ENCODE peak calls at places on chromosomes 13 and 19, in eight cellular contexts. R, T, X, K, O, B, Z and U are unnamed samples.

GRCh38 chr13:80010286-80010831 is 330.6 kb downstream of the SPRY2 start:
- DNase-seq in R (no peak), T (no peak), X (no peak), K (no peak), O (no peak), B (no peak), Z (no peak), U (no peak)

GRCh38 chr19:49889687-49890348 is 6.9 kb downstream of the IL4I1 start:
- DNase-seq in R (peak), T (peak), X (peak), K (peak), O (peak), B (no peak), Z (peak), U (peak)

GRCh38 chr13:94390881-94391280 is 88.6 kb downstream of the DCT start:
- DNase-seq in R (no peak), T (no peak), X (no peak), K (no peak), O (no peak), B (no peak), Z (no peak), U (no peak)

GRCh38 chr19:38389101-38389925 is 816 bp downstream of the SPRED3 start:
- DNase-seq in R (no peak), T (no peak), X (no peak), K (no peak), O (no peak), B (no peak), Z (no peak), U (peak)

GRCh38 chr19:10074153-10074552 is 12.0 kb upstream of the SHFL start:
- DNase-seq in R (peak), T (no peak), X (no peak), K (peak), O (no peak), B (no peak), Z (no peak), U (peak)

GRCh38 chr13:45678282-45678681 is 23.8 kb upstream of the CBY2 start:
- DNase-seq in R (no peak), T (no peak), X (no peak), K (no peak), O (no peak), B (no peak), Z (no peak), U (no peak)

GRCh38 chr19:5136060-5136855 is 167.3 kb downstream of the KDM4B start:
- DNase-seq in R (no peak), T (no peak), X (no peak), K (no peak), O (no peak), B (no peak), Z (no peak), U (no peak)

GRCh38 chr19:50975766-50976165 is 6.4 kb upstream of the KLK6 start:
- DNase-seq in R (no peak), T (no peak), X (no peak), K (no peak), O (no peak), B (no peak), Z (no peak), U (no peak)

GRCh38 chr13:32456591-32456990 is 28.7 kb upstream of the N4BP2L1 start:
- DNase-seq in R (no peak), T (no peak), X (no peak), K (no peak), O (no peak), B (no peak), Z (no peak), U (no peak)

GRCh38 chr13:24075137-24075975 is 85.2 kb upstream of the SPATA13 start:
- DNase-seq in R (no peak), T (no peak), X (no peak), K (no peak), O (no peak), B (no peak), Z (no peak), U (no peak)

GRCh38 chr13:95652244-95652764 is 7.8 kb upstream of the DZIP1 start:
- DNase-seq in R (no peak), T (no peak), X (no peak), K (no peak), O (no peak), B (no peak), Z (no peak), U (no peak)

GRCh38 chr13:106561551-106562170 is 6.3 kb downstream of the ARGLU1 start:
- DNase-seq in R (peak), T (no peak), X (peak), K (peak), O (no peak), B (no peak), Z (peak), U (peak)

GRCh38 chr19:7932276-7932929 is 6.5 kb upstream of the CTXN1 start:
- DNase-seq in R (no peak), T (no peak), X (no peak), K (no peak), O (no peak), B (no peak), Z (no peak), U (no peak)

GRCh38 chr13:31310781-31311180 is 111.0 kb downstream of the B3GLCT start:
- DNase-seq in R (no peak), T (no peak), X (no peak), K (no peak), O (no peak), B (no peak), Z (peak), U (no peak)

GRCh38 chr13:113976711-113977684 is 3.1 kb upstream of the C13orf46 start:
- DNase-seq in R (no peak), T (peak), X (no peak), K (peak), O (peak), B (peak), Z (no peak), U (no peak)

GRCh38 chr19:8655340-8655709 is 24.9 kb downstream of the NFILZ start:
- DNase-seq in R (peak), T (no peak), X (no peak), K (peak), O (no peak), B (no peak), Z (no peak), U (peak)

GRCh38 chr13:46716821-46717220 is 80.1 kb downstream of the ESD start:
- DNase-seq in R (no peak), T (no peak), X (no peak), K (no peak), O (no peak), B (no peak), Z (no peak), U (no peak)

GRCh38 chr19:2374808-2375207 is 14.7 kb downstream of the TMPRSS9 start:
- DNase-seq in R (no peak), T (no peak), X (no peak), K (no peak), O (no peak), B (no peak), Z (no peak), U (no peak)

GRCh38 chr19:23254141-23254910 is 4.1 kb upstream of the ZNF724 start:
- DNase-seq in R (no peak), T (no peak), X (no peak), K (no peak), O (no peak), B (no peak), Z (no peak), U (no peak)

GRCh38 chr13:40520916-40521315 is 145.5 kb downstream of the FOXO1 start:
- DNase-seq in R (no peak), T (no peak), X (no peak), K (no peak), O (no peak), B (no peak), Z (no peak), U (no peak)

GRCh38 chr19:35811317-35812219 is 1.1 kb downstream of the PRODH2 start:
- DNase-seq in R (no peak), T (no peak), X (no peak), K (no peak), O (no peak), B (no peak), Z (no peak), U (no peak)

GRCh38 chr13:31761951-31762350 is 22.6 kb downstream of the RXFP2 start:
- DNase-seq in R (no peak), T (no peak), X (no peak), K (no peak), O (no peak), B (no peak), Z (no peak), U (no peak)

GRCh38 chr19:10268077-10268476 is 2.8 kb upstream of the ICAM1 start:
- DNase-seq in R (no peak), T (no peak), X (no peak), K (no peak), O (no peak), B (no peak), Z (no peak), U (no peak)

DNA sequence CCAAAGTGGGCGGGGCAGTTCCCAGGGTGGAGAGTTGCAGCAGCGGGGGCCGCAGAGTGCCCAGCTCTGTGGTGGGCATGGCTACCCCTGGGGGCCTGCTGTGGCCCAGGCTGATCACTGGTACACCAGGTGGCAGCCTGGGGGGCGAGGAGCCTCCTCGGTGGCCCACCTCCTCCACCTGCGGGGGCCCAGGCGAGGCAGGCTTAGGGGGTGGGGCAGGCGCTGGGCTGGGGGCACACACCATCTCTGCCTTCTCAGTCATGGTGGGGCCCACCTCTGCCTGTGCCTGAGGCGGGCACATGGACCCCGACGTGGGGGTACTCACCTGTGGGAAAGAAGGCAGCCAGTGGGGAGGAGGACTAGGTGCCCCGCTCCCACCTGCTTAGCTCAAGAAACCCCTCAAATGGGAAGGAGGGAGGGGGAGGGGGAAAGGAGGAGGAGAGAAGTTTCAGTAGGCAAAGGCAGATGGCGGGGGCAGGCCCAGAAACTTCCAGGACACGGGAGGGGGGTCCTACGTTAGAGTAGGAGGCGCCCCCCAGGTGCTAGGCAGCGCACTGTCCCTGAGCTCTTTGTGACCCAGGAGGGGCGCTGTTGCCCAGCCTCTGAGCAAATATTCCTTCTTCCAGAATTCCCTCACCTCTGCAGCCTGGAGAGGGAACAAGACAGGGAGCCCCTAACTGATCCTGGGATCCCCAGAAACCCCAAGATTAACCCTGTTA is 1.6 kb downstream of the LYL1 start:
- DNase-seq in R (no peak), T (peak), X (no peak), K (no peak), O (no peak), B (no peak), Z (no peak), U (no peak)
- TF ChIP-seq CTCF in R (no peak), T (no peak), X (peak), K (no peak), O (peak), B (no peak), Z (peak), U (peak)

GRCh38 chr13:26132756-26133155 is 80.9 kb upstream of the SHISA2 start:
- DNase-seq in R (no peak), T (no peak), X (no peak), K (no peak), O (no peak), B (no peak), Z (no peak), U (no peak)
- TF ChIP-seq CTCF in R (no peak), T (no peak), X (no peak), K (no peak), O (no peak), B (no peak), Z (peak), U (no peak)

DNA sequence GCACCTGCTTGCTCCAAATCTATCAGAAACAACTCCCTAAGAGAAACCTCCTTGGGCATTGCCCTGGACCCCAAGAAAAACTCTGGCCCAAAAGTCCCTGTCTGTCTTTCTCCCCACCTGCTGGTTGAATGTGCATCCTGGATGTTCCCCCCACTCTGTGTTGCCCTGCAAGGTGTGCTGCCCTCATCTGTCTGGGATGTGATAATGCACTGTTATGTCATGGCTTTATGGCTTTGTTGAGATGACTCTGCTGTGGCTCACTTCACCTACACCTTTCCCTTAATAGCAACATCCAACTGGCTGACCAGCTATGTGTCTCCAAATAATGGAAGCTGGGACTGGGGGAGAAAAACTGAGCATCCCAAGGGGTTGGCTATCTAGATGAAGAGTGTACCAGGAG is 2.6 kb downstream of the ZNF20 start:
- DNase-seq in R (no peak), T (no peak), X (no peak), K (peak), O (no peak), B (no peak), Z (no peak), U (no peak)
- TF ChIP-seq CTCF in R (peak), T (no peak), X (no peak), K (peak), O (peak), B (no peak), Z (peak), U (peak)

GRCh38 chr19:40163541-40164129 is 27.6 kb upstream of the MAP3K10 start:
- DNase-seq in R (peak), T (no peak), X (peak), K (no peak), O (no peak), B (no peak), Z (no peak), U (peak)

GRCh38 chr19:40159744-40160143 is 31.5 kb upstream of the MAP3K10 start:
- DNase-seq in R (no peak), T (no peak), X (no peak), K (no peak), O (no peak), B (no peak), Z (no peak), U (no peak)

GRCh38 chr19:40165362-40165937 is 25.8 kb upstream of the MAP3K10 start:
- DNase-seq in R (peak), T (peak), X (peak), K (peak), O (peak), B (no peak), Z (peak), U (peak)

GRCh38 chr19:40157059-40157458 is 34.2 kb upstream of the MAP3K10 start:
- DNase-seq in R (no peak), T (no peak), X (no peak), K (no peak), O (no peak), B (no peak), Z (no peak), U (no peak)

GRCh38 chr19:40162104-40162503 is 29.1 kb upstream of the MAP3K10 start:
- DNase-seq in R (no peak), T (no peak), X (no peak), K (no peak), O (no peak), B (no peak), Z (no peak), U (no peak)
- TF ChIP-seq CTCF in R (no peak), T (no peak), X (no peak), K (no peak), O (no peak), B (no peak), Z (no peak), U (no peak)

GRCh38 chr13:67122251-67122650 is 107.9 kb downstream of the PCDH9 start:
- DNase-seq in R (no peak), T (no peak), X (no peak), K (no peak), O (no peak), B (no peak), Z (no peak), U (no peak)
- TF ChIP-seq CTCF in R (no peak), T (no peak), X (no peak), K (no peak), O (no peak), B (no peak), Z (no peak), U (no peak)